ENCODE peak calls at places on chromosomes 6 and 20, in six cellular contexts. S, N, W, T, Z and R are unnamed samples.

GRCh38 chr20:14333734-14334133 is 3.7 kb downstream of the FLRT3 start:
- DNase-seq in S (no peak), N (no peak), W (no peak), T (no peak), Z (no peak), R (no peak)

GRCh38 chr6:105781248-105781647 is 304.9 kb upstream of the PRDM1 start:
- DNase-seq in S (no peak), N (no peak), W (no peak), T (no peak), Z (no peak), R (no peak)

GRCh38 chr6:134472046-134472445 is 154.1 kb upstream of the SGK1 start:
- DNase-seq in S (no peak), N (no peak), W (no peak), T (no peak), Z (no peak), R (no peak)

GRCh38 chr20:43938932-43939761 is 24.5 kb downstream of the TOX2 start:
- DNase-seq in S (peak), N (no peak), W (peak), T (peak), Z (no peak), R (no peak)

GRCh38 chr6:14211596-14211961 is 94.0 kb downstream of the CD83 start:
- DNase-seq in S (peak), N (peak), W (no peak), T (peak), Z (no peak), R (peak)

GRCh38 chr6:53154071-53154470 is 5.4 kb upstream of the GCM1 start:
- DNase-seq in S (no peak), N (no peak), W (no peak), T (peak), Z (no peak), R (no peak)

GRCh38 chr6:32854376-32855178 is 585 bp downstream of the PSMB9 start:
- DNase-seq in S (no peak), N (peak), W (no peak), T (peak), Z (peak), R (peak)

GRCh38 chr6:17165383-17165782 is 63.5 kb downstream of the STMND1 start:
- DNase-seq in S (peak), N (no peak), W (no peak), T (no peak), Z (no peak), R (no peak)

GRCh38 chr6:76697585-76697984 is 625.1 kb upstream of the IMPG1 start:
- DNase-seq in S (peak), N (no peak), W (no peak), T (peak), Z (no peak), R (no peak)

GRCh38 chr6:14804444-14805210 is 441.2 kb upstream of the JARID2 start:
- DNase-seq in S (peak), N (no peak), W (peak), T (peak), Z (no peak), R (peak)

GRCh38 chr6:80364206-80364605 is 257.7 kb downstream of the BCKDHB start:
- DNase-seq in S (no peak), N (no peak), W (no peak), T (no peak), Z (no peak), R (no peak)

GRCh38 chr6:131946992-131947955 is 3.9 kb downstream of the CCN2 start:
- DNase-seq in S (peak), N (no peak), W (peak), T (peak), Z (no peak), R (no peak)

GRCh38 chr6:36676142-36677058 is 2.1 kb upstream of the CDKN1A start:
- DNase-seq in S (no peak), N (no peak), W (no peak), T (peak), Z (no peak), R (no peak)

GRCh38 chr20:22581437-22582385 is 2.7 kb downstream of the FOXA2 start:
- DNase-seq in S (no peak), N (no peak), W (no peak), T (no peak), Z (no peak), R (no peak)

GRCh38 chr6:18362058-18362561 is 25.0 kb upstream of the RNF144B start:
- DNase-seq in S (peak), N (no peak), W (peak), T (peak), Z (no peak), R (no peak)

GRCh38 chr6:104326173-104327001 is 533.3 kb downstream of the HACE1 start:
- DNase-seq in S (peak), N (no peak), W (no peak), T (peak), Z (no peak), R (no peak)

GRCh38 chr20:34583524-34583923 is 25.0 kb downstream of the MAP1LC3A start:
- DNase-seq in S (no peak), N (no peak), W (no peak), T (no peak), Z (no peak), R (no peak)

GRCh38 chr20:20664795-20665194 is 47.6 kb downstream of the RALGAPA2 start:
- DNase-seq in S (peak), N (no peak), W (no peak), T (peak), Z (peak), R (no peak)

GRCh38 chr6:26554669-26555504 is 16.7 kb downstream of the HMGN4 start:
- DNase-seq in S (peak), N (peak), W (no peak), T (peak), Z (peak), R (no peak)

GRCh38 chr6:137820952-137821351 is 46.1 kb upstream of the TNFAIP3 start:
- DNase-seq in S (no peak), N (no peak), W (no peak), T (peak), Z (no peak), R (no peak)

GRCh38 chr20:12113468-12114371 is 196.0 kb downstream of the BTBD3 start:
- DNase-seq in S (no peak), N (no peak), W (no peak), T (peak), Z (no peak), R (no peak)

GRCh38 chr6:43695078-43695966 is 7.7 kb upstream of the MRPS18A start:
- DNase-seq in S (no peak), N (no peak), W (no peak), T (no peak), Z (no peak), R (no peak)

GRCh38 chr6:44563397-44563796 is 175.9 kb downstream of the CDC5L start:
- DNase-seq in S (no peak), N (no peak), W (no peak), T (peak), Z (no peak), R (no peak)

GRCh38 chr6:111015656-111016190 is 33.9 kb downstream of the RPF2 start:
- DNase-seq in S (no peak), N (no peak), W (no peak), T (no peak), Z (no peak), R (no peak)

GRCh38 chr6:40409143-40409542 is 178.0 kb downstream of the LRFN2 start:
- DNase-seq in S (no peak), N (no peak), W (no peak), T (no peak), Z (no peak), R (no peak)

GRCh38 chr6:165579151-165579550 is 83.9 kb downstream of the PDE10A start:
- DNase-seq in S (no peak), N (no peak), W (no peak), T (no peak), Z (no peak), R (no peak)

GRCh38 chr6:28446818-28447511 is 3.7 kb upstream of the ZSCAN23 start:
- DNase-seq in S (peak), N (no peak), W (no peak), T (peak), Z (no peak), R (no peak)
- H3K4me3 ChIP-seq in S (peak), N (no peak), W (peak), T (peak), Z (no peak), R (no peak)

DNA sequence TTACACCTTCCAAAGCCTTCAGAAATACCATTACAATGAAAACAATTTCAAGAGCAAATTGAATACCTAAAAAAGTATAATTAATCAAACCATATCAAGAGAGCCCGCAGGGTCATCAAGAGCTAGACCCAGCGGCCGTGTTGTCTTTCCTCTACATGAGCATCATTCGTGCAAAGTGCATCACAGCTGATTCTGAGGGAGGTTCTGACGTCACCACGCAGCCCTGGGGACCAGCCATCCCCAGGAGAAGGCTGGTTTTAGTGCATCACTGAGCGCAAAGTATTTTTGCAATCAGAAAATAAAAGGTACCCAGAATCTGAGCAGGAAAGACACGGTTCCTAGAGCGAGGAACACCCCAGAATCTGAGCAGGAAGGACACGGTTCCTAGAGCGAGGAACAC is 371.4 kb downstream of the CDH4 start:
- DNase-seq in S (no peak), N (peak), W (no peak), T (no peak), Z (no peak), R (no peak)
- H3K4me3 ChIP-seq in S (no peak), N (no peak), W (no peak), T (no peak), Z (no peak), R (no peak)

DNA sequence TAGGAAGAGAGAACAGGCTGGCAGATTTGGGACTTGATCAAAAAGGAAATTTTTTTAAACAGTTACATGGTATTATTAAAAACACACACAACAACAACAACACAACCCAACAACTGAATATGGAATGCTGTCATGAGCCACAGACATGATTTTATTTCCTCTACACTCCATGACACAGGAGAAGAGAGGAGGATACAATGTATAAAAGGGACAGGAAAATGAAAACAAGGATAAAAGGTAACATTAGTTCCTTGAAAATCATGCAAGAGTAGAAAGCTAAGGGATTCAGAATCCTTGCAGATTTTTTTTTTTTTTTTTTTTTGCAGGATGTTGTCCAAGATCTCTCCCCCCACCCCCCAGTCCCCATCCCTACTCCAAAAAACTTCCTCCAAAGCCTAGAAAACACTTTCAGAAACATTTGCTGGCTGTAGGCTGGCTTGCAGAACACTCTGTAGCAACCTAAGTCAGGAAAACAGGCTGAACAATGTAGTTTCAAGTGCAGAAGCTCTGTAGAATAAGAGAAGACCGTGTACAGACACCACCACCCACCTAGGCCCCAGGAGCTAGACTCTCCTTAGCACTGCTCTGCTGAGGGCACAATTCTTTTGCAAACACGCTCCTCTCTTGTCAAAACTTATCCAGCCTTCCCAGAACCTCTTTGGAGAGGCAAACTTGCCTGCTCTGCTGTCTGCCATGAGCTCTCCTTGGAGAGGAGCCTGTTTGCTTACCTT is 845 bp downstream of the ZMYND8 start:
- DNase-seq in S (no peak), N (no peak), W (no peak), T (no peak), Z (no peak), R (no peak)
- H3K4me3 ChIP-seq in S (peak), N (peak), W (peak), T (peak), Z (peak), R (peak)

DNA sequence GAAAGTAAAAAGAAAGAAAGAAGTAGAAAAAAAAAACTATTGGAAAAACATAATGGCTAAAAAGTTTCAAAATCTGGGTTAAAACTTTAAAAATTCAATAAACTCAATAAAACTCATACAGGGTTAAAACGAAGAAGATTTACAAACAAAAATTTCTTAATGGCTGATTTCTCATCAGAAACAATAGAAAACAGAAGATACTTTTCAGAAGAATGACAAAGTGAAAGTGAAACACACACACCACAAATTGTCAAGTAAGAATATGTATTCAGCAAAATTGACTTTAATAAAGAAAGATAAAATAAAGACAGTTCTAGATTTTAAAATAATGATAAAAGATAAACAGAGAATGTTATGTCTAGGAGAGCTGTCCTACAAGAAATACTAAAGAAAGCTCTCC is 618.9 kb upstream of the GJE1 start:
- DNase-seq in S (no peak), N (no peak), W (no peak), T (peak), Z (peak), R (no peak)
- H3K4me3 ChIP-seq in S (no peak), N (no peak), W (no peak), T (no peak), Z (no peak), R (no peak)

GRCh38 chr20:47361268-47361665 is 4.8 kb upstream of the ZMYND8 start:
- DNase-seq in S (no peak), N (no peak), W (no peak), T (no peak), Z (no peak), R (peak)
- H3K4me3 ChIP-seq in S (no peak), N (no peak), W (no peak), T (no peak), Z (no peak), R (no peak)

GRCh38 chr6:142913036-142913510 is 31.9 kb downstream of the HIVEP2 start:
- DNase-seq in S (no peak), N (no peak), W (no peak), T (no peak), Z (no peak), R (no peak)
- H3K4me3 ChIP-seq in S (no peak), N (peak), W (no peak), T (no peak), Z (peak), R (no peak)

DNA sequence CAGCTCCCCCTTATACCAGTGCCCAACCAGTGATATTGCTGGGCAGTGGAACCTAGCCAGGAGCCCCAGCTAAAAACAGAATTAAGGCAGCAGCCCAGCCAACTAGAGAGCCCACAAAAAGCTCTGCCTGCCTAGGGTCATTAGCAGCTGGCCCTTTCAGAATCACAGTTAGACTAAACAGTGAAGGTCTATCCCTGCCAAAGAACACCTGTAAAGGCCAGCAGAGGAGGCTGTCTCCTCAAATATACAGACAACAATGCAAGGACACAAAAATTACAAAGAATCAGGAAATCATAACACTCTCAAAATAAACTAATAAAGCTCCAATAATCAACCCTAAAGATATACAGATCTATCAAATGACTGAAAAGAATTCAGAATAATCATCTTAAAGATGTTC is 77.8 kb upstream of the HTR1E start:
- DNase-seq in S (no peak), N (no peak), W (no peak), T (no peak), Z (no peak), R (no peak)
- H3K4me3 ChIP-seq in S (no peak), N (no peak), W (no peak), T (no peak), Z (no peak), R (no peak)

GRCh38 chr6:34196116-34196832 is 40.4 kb upstream of the HMGA1 start:
- DNase-seq in S (peak), N (peak), W (peak), T (peak), Z (peak), R (peak)

GRCh38 chr6:34196833-34197195 is 39.9 kb upstream of the HMGA1 start:
- DNase-seq in S (no peak), N (no peak), W (no peak), T (no peak), Z (no peak), R (peak)

GRCh38 chr6:34194770-34195169 is 41.9 kb upstream of the HMGA1 start:
- DNase-seq in S (no peak), N (no peak), W (no peak), T (no peak), Z (no peak), R (peak)

GRCh38 chr6:34200340-34200971 is 36.2 kb upstream of the HMGA1 start:
- DNase-seq in S (no peak), N (no peak), W (no peak), T (no peak), Z (no peak), R (no peak)

DNA sequence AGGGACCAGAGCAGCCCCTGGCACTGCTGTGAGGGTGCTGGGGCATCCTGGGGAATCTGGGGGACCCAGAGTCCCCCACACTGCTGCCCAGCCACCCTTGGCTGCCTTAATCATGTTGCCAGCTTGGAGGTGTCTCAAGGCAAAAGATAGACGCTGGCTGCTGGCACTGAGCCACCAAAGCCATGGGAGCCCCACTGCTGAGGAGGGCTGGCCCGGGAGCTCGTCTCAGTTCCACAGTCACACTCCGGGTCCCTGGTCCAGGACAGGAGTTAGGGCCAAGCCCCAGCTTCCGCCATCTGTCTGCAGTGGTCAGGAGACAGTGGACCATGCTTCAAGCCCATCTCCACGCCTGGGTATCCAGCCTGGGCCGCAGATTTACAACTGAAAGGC is 41.0 kb upstream of the HMGA1 start:
- DNase-seq in S (no peak), N (no peak), W (no peak), T (no peak), Z (no peak), R (peak)
- H3K4me3 ChIP-seq in S (peak), N (no peak), W (no peak), T (no peak), Z (no peak), R (peak)